ENCODE peak calls at places on chromosomes 2 and 18, in eight cellular contexts. One of them, this sample, is unnamed.

GRCh38 chr2:213285404-213285803 is 1.1 kb downstream of the SPAG16 start:
- DNase-seq in WTC11: no peak
- DNase-seq in left ventricle myocardium inferior: no peak
- DNase-seq in adrenal gland: no peak
- DNase-seq in A549: no peak
- DNase-seq in HCT116: no peak
- DNase-seq in foreskin fibroblast: no peak
- DNase-seq in GM12865: no peak
- DNase-seq in this sample: no peak

GRCh38 chr2:95334916-95335641 is 37.9 kb downstream of the KCNIP3 start:
- DNase-seq in A549: no peak
- DNase-seq in WTC11: no peak
- DNase-seq in GM12865: no peak
- DNase-seq in foreskin fibroblast: peak
- DNase-seq in adrenal gland: no peak
- DNase-seq in left ventricle myocardium inferior: no peak
- DNase-seq in HCT116: no peak
- DNase-seq in this sample: no peak

GRCh38 chr18:33928226-33928625 is 296.5 kb downstream of the NOL4 start:
- DNase-seq in adrenal gland: no peak
- DNase-seq in WTC11: no peak
- DNase-seq in HCT116: no peak
- DNase-seq in foreskin fibroblast: no peak
- DNase-seq in A549: no peak
- DNase-seq in left ventricle myocardium inferior: no peak
- DNase-seq in GM12865: no peak
- DNase-seq in this sample: no peak

GRCh38 chr2:68974251-68974650 is at the start of gene GKN1:
- DNase-seq in GM12865: no peak
- DNase-seq in adrenal gland: no peak
- DNase-seq in left ventricle myocardium inferior: no peak
- DNase-seq in HCT116: no peak
- DNase-seq in A549: no peak
- DNase-seq in WTC11: no peak
- DNase-seq in foreskin fibroblast: peak
- DNase-seq in this sample: no peak

GRCh38 chr18:9608298-9608697 is 6.1 kb downstream of the PPP4R1 start:
- DNase-seq in WTC11: no peak
- DNase-seq in GM12865: no peak
- DNase-seq in foreskin fibroblast: no peak
- DNase-seq in left ventricle myocardium inferior: no peak
- DNase-seq in HCT116: no peak
- DNase-seq in adrenal gland: no peak
- DNase-seq in A549: no peak
- DNase-seq in this sample: no peak

GRCh38 chr2:83071352-83071751 is 1387.7 kb downstream of the SUCLG1 start:
- DNase-seq in adrenal gland: no peak
- DNase-seq in left ventricle myocardium inferior: no peak
- DNase-seq in foreskin fibroblast: no peak
- DNase-seq in GM12865: no peak
- DNase-seq in HCT116: no peak
- DNase-seq in A549: no peak
- DNase-seq in WTC11: no peak
- DNase-seq in this sample: no peak

GRCh38 chr18:69804776-69805501 is 142.7 kb downstream of the CD226 start:
- DNase-seq in A549: no peak
- DNase-seq in left ventricle myocardium inferior: no peak
- DNase-seq in GM12865: no peak
- DNase-seq in HCT116: no peak
- DNase-seq in adrenal gland: no peak
- DNase-seq in WTC11: no peak
- DNase-seq in foreskin fibroblast: no peak
- DNase-seq in this sample: no peak

GRCh38 chr2:64859208-64860161 is 129.7 kb upstream of the SLC1A4 start:
- DNase-seq in A549: peak
- DNase-seq in WTC11: peak
- DNase-seq in GM12865: peak
- DNase-seq in adrenal gland: peak
- DNase-seq in left ventricle myocardium inferior: peak
- DNase-seq in HCT116: peak
- DNase-seq in foreskin fibroblast: peak
- DNase-seq in this sample: no peak

GRCh38 chr2:109516445-109517117 is 97.2 kb downstream of the SEPTIN10 start:
- DNase-seq in GM12865: peak
- DNase-seq in foreskin fibroblast: no peak
- DNase-seq in A549: peak
- DNase-seq in left ventricle myocardium inferior: peak
- DNase-seq in adrenal gland: no peak
- DNase-seq in HCT116: peak
- DNase-seq in WTC11: peak
- DNase-seq in this sample: no peak

GRCh38 chr2:168165418-168165817 is 82.0 kb downstream of the STK39 start:
- DNase-seq in A549: no peak
- DNase-seq in GM12865: no peak
- DNase-seq in adrenal gland: no peak
- DNase-seq in foreskin fibroblast: peak
- DNase-seq in left ventricle myocardium inferior: no peak
- DNase-seq in WTC11: no peak
- DNase-seq in HCT116: no peak
- DNase-seq in this sample: no peak

GRCh38 chr2:117055499-117056375 is 758.8 kb upstream of the DDX18 start:
- DNase-seq in WTC11: no peak
- DNase-seq in adrenal gland: no peak
- DNase-seq in A549: no peak
- DNase-seq in HCT116: no peak
- DNase-seq in foreskin fibroblast: no peak
- DNase-seq in left ventricle myocardium inferior: no peak
- DNase-seq in GM12865: no peak
- DNase-seq in this sample: no peak

GRCh38 chr2:6845903-6846302 is 19.8 kb downstream of the CMPK2 start:
- DNase-seq in WTC11: no peak
- DNase-seq in GM12865: no peak
- DNase-seq in left ventricle myocardium inferior: no peak
- DNase-seq in A549: no peak
- DNase-seq in foreskin fibroblast: no peak
- DNase-seq in HCT116: no peak
- DNase-seq in adrenal gland: no peak
- DNase-seq in this sample: no peak
- TF ChIP-seq CTCF in WTC11: no peak
- TF ChIP-seq CTCF in GM12865: no peak
- TF ChIP-seq CTCF in left ventricle myocardium inferior: no peak
- TF ChIP-seq CTCF in A549: peak
- TF ChIP-seq CTCF in foreskin fibroblast: no peak
- TF ChIP-seq CTCF in HCT116: peak
- TF ChIP-seq CTCF in adrenal gland: no peak
- TF ChIP-seq CTCF in this sample: no peak

GRCh38 chr2:171568085-171568484 is 45.8 kb downstream of the CYBRD1 start:
- DNase-seq in left ventricle myocardium inferior: no peak
- DNase-seq in foreskin fibroblast: no peak
- DNase-seq in adrenal gland: no peak
- DNase-seq in HCT116: no peak
- DNase-seq in A549: no peak
- DNase-seq in GM12865: no peak
- DNase-seq in WTC11: no peak
- DNase-seq in this sample: no peak
- TF ChIP-seq CTCF in left ventricle myocardium inferior: no peak
- TF ChIP-seq CTCF in foreskin fibroblast: no peak
- TF ChIP-seq CTCF in adrenal gland: no peak
- TF ChIP-seq CTCF in HCT116: peak
- TF ChIP-seq CTCF in A549: no peak
- TF ChIP-seq CTCF in GM12865: no peak
- TF ChIP-seq CTCF in WTC11: no peak
- TF ChIP-seq CTCF in this sample: no peak

DNA sequence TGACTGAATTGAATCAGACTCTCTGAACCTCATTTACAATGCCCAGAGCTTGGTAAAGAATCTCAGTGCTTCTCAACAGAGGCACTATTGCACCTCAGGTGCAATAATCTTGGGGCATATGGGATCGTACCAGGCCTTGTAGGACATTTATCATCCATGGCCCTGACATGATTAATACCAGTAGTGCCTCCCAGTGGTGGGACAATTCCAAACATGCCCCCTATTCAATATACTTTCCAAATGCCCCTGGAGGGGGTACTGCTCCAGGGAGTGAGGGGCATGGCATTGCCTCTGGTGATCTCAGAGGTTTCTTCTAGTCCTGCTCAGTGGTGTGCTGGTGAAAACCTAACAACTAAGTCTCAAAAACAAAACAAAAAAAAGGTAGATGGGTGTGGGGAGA is 174.9 kb upstream of the SMAD2 start:
- DNase-seq in left ventricle myocardium inferior: no peak
- DNase-seq in A549: no peak
- DNase-seq in adrenal gland: no peak
- DNase-seq in foreskin fibroblast: no peak
- DNase-seq in GM12865: no peak
- DNase-seq in WTC11: no peak
- DNase-seq in HCT116: no peak
- DNase-seq in this sample: no peak
- TF ChIP-seq CTCF in left ventricle myocardium inferior: peak
- TF ChIP-seq CTCF in A549: no peak
- TF ChIP-seq CTCF in adrenal gland: no peak
- TF ChIP-seq CTCF in foreskin fibroblast: no peak
- TF ChIP-seq CTCF in GM12865: no peak
- TF ChIP-seq CTCF in WTC11: no peak
- TF ChIP-seq CTCF in HCT116: peak
- TF ChIP-seq CTCF in this sample: no peak

GRCh38 chr18:58124475-58124874 is 80.4 kb downstream of the NEDD4L start:
- DNase-seq in left ventricle myocardium inferior: no peak
- DNase-seq in WTC11: no peak
- DNase-seq in foreskin fibroblast: no peak
- DNase-seq in adrenal gland: no peak
- DNase-seq in A549: no peak
- DNase-seq in GM12865: no peak
- DNase-seq in HCT116: no peak
- DNase-seq in this sample: no peak

GRCh38 chr18:58128286-58129018 is 84.4 kb downstream of the NEDD4L start:
- DNase-seq in adrenal gland: no peak
- DNase-seq in foreskin fibroblast: no peak
- DNase-seq in WTC11: no peak
- DNase-seq in left ventricle myocardium inferior: no peak
- DNase-seq in GM12865: no peak
- DNase-seq in A549: no peak
- DNase-seq in HCT116: no peak
- DNase-seq in this sample: no peak

GRCh38 chr18:58129019-58129374 is 85.0 kb downstream of the NEDD4L start:
- DNase-seq in WTC11: no peak
- DNase-seq in left ventricle myocardium inferior: no peak
- DNase-seq in foreskin fibroblast: no peak
- DNase-seq in adrenal gland: no peak
- DNase-seq in HCT116: no peak
- DNase-seq in GM12865: no peak
- DNase-seq in A549: no peak
- DNase-seq in this sample: no peak

GRCh38 chr18:58125756-58126155 is 81.7 kb downstream of the NEDD4L start:
- DNase-seq in left ventricle myocardium inferior: no peak
- DNase-seq in A549: no peak
- DNase-seq in foreskin fibroblast: no peak
- DNase-seq in WTC11: no peak
- DNase-seq in adrenal gland: no peak
- DNase-seq in HCT116: no peak
- DNase-seq in GM12865: no peak
- DNase-seq in this sample: no peak

GRCh38 chr18:58125183-58125582 is 81.2 kb downstream of the NEDD4L start:
- DNase-seq in A549: no peak
- DNase-seq in left ventricle myocardium inferior: no peak
- DNase-seq in HCT116: no peak
- DNase-seq in foreskin fibroblast: no peak
- DNase-seq in adrenal gland: no peak
- DNase-seq in GM12865: no peak
- DNase-seq in WTC11: no peak
- DNase-seq in this sample: no peak
- TF ChIP-seq CTCF in A549: no peak
- TF ChIP-seq CTCF in left ventricle myocardium inferior: no peak
- TF ChIP-seq CTCF in HCT116: peak
- TF ChIP-seq CTCF in foreskin fibroblast: no peak
- TF ChIP-seq CTCF in adrenal gland: no peak
- TF ChIP-seq CTCF in GM12865: no peak
- TF ChIP-seq CTCF in WTC11: no peak
- TF ChIP-seq CTCF in this sample: no peak

GRCh38 chr2:43227830-43228280 is 1.4 kb upstream of the ZFP36L2 start:
- DNase-seq in A549: peak
- DNase-seq in WTC11: no peak
- DNase-seq in HCT116: no peak
- DNase-seq in foreskin fibroblast: no peak
- DNase-seq in GM12865: no peak
- DNase-seq in left ventricle myocardium inferior: no peak
- DNase-seq in adrenal gland: no peak
- DNase-seq in this sample: no peak
- TF ChIP-seq CTCF in A549: no peak
- TF ChIP-seq CTCF in WTC11: no peak
- TF ChIP-seq CTCF in HCT116: peak
- TF ChIP-seq CTCF in foreskin fibroblast: peak
- TF ChIP-seq CTCF in GM12865: no peak
- TF ChIP-seq CTCF in left ventricle myocardium inferior: no peak
- TF ChIP-seq CTCF in adrenal gland: no peak
- TF ChIP-seq CTCF in this sample: no peak

DNA sequence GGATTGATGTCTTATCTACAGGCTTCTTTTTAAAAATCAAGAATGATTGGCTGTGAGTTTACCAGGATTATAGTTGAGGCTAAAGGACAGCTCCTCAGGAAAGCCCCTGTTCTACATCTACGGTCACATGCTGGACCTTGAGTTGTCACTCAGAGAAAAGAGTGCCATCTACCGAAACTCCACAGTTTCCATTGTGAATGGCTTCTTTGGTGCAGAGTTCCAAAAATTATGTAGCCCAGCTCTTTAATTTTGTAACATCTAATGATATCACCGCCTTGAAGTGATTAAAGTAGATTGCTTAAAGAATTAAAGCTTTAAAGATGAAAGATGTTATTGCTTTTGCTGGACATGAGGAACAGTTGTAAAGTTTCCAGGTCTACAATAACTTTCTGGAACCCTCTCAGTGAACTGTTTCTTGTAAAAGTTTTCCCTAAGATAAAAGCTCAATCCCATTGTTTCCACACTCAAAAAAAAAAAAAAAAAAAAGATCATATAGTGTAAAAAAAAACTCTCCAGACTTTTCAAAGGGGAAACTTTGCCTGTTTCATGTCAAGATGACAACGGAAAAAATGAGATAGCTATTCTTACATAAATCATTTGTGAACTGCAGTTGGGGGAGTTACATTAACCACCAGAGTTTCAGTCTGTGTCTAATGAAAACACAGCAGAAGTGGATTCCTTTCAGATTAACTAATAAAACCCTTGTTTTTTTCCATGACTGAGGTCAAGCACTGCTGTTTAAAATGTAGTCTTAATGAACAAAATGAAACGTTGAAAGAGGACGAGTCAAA is 4.3 kb downstream of the COL3A1 start:
- DNase-seq in WTC11: no peak
- DNase-seq in HCT116: peak
- DNase-seq in foreskin fibroblast: peak
- DNase-seq in A549: no peak
- DNase-seq in GM12865: peak
- DNase-seq in left ventricle myocardium inferior: no peak
- DNase-seq in adrenal gland: no peak
- DNase-seq in this sample: no peak
- TF ChIP-seq CTCF in WTC11: no peak
- TF ChIP-seq CTCF in HCT116: peak
- TF ChIP-seq CTCF in foreskin fibroblast: peak
- TF ChIP-seq CTCF in A549: peak
- TF ChIP-seq CTCF in GM12865: peak
- TF ChIP-seq CTCF in left ventricle myocardium inferior: peak
- TF ChIP-seq CTCF in adrenal gland: no peak
- TF ChIP-seq CTCF in this sample: no peak

GRCh38 chr18:38545071-38545470 is 979.5 kb upstream of the CELF4 start:
- DNase-seq in A549: no peak
- DNase-seq in GM12865: peak
- DNase-seq in left ventricle myocardium inferior: no peak
- DNase-seq in HCT116: no peak
- DNase-seq in adrenal gland: no peak
- DNase-seq in foreskin fibroblast: no peak
- DNase-seq in WTC11: peak
- DNase-seq in this sample: no peak
- TF ChIP-seq CTCF in A549: no peak
- TF ChIP-seq CTCF in GM12865: peak
- TF ChIP-seq CTCF in left ventricle myocardium inferior: peak
- TF ChIP-seq CTCF in HCT116: peak
- TF ChIP-seq CTCF in adrenal gland: no peak
- TF ChIP-seq CTCF in foreskin fibroblast: no peak
- TF ChIP-seq CTCF in WTC11: no peak
- TF ChIP-seq CTCF in this sample: no peak